ENCODE peak calls at places on chromosomes 13 and 19, in nine cellular contexts. K is AG08396; D is T-helper 2 cell treated with Interferon-gamma antibody and Interleukin-4, amounts not matched to agents 5 μg/mL and 100 μg/mL, for 36 hours; T is T-helper 22 cell; W is left colon; J is DMS153; M is pancreas; X is activated T-cell treated with anti-CD3 and anti-CD28 coated beads for 24 hours; A is COR-L47. Y is an unnamed sample.
A peak's percentile ranks its signal among the peaks of the same experiment; 100 is the strongest.

GRCh38 chr19:58170860-58171259 is 12.0 kb upstream of the ZNF274 start:
- DNase-seq in M (no peak), A (no peak), J (no peak), K (peak; percentile 39), X (no peak), W (no peak), D (no peak), T (no peak), Y (no peak)

GRCh38 chr19:48495391-48495790 is 16.2 kb downstream of the LMTK3 start:
- DNase-seq in M (no peak), X (no peak), J (no peak), D (no peak), T (no peak), K (no peak), A (no peak), W (no peak), Y (no peak)

GRCh38 chr13:49097374-49097773 is 121.7 kb downstream of the FNDC3A start:
- DNase-seq in W (no peak), X (no peak), K (no peak), A (no peak), T (no peak), M (no peak), J (peak; percentile 52), D (no peak), Y (no peak)

GRCh38 chr19:12090807-12091206 is 26.3 kb downstream of the ZNF844 start:
- DNase-seq in W (peak; percentile 30), X (peak; percentile 54), T (peak; percentile 8), A (peak; percentile 15), J (no peak), D (peak; percentile 36), K (peak; percentile 61), M (peak; percentile 60), Y (peak; percentile 66)

GRCh38 chr19:52453324-52454094 is at the start of gene ZNF578:
- DNase-seq in D (peak; percentile 24), K (peak; percentile 87), X (peak; percentile 59), J (no peak), W (peak; percentile 54), A (no peak), T (peak; percentile 14), M (peak; percentile 77), Y (peak; percentile 84)

GRCh38 chr13:64073203-64073602 is 2657.6 kb upstream of the PCDH20 start:
- DNase-seq in K (no peak), A (no peak), J (no peak), D (no peak), X (no peak), T (no peak), M (no peak), W (no peak), Y (no peak)

GRCh38 chr19:30670011-30670329 is 297.8 kb downstream of the ZNF536 start:
- DNase-seq in W (no peak), M (no peak), J (no peak), K (no peak), D (no peak), A (no peak), X (no peak), T (no peak), Y (no peak)

GRCh38 chr13:30375436-30375835 is 46.9 kb upstream of the UBE2L5 start:
- DNase-seq in K (no peak), T (no peak), A (no peak), M (no peak), X (no peak), D (no peak), J (no peak), W (no peak), Y (no peak)

GRCh38 chr13:52159159-52159982 is at the start of gene NEK3:
- DNase-seq in T (peak; percentile 22), X (peak; percentile 32), D (peak; percentile 52), K (peak; percentile 84), W (peak; percentile 76), M (peak; percentile 67), A (peak; percentile 49), J (peak; percentile 16), Y (peak; percentile 52)

GRCh38 chr19:6868341-6868740 is 19.0 kb upstream of the ADGRE1 start:
- DNase-seq in D (no peak), T (no peak), J (no peak), X (no peak), K (no peak), A (no peak), M (no peak), W (no peak), Y (no peak)

GRCh38 chr19:22519152-22519551 is 97.0 kb upstream of the ZNF98 start:
- DNase-seq in W (no peak), M (no peak), K (no peak), D (no peak), X (no peak), T (no peak), J (no peak), A (no peak), Y (no peak)

GRCh38 chr13:21040120-21040834 is 21.1 kb downstream of the LATS2 start:
- DNase-seq in A (no peak), W (no peak), K (no peak), D (no peak), J (no peak), M (no peak), T (no peak), X (no peak), Y (no peak)

GRCh38 chr13:44506719-44507118 is 69.4 kb downstream of the TSC22D1 start:
- DNase-seq in D (no peak), J (no peak), K (no peak), T (no peak), W (no peak), X (no peak), A (no peak), M (no peak), Y (no peak)

GRCh38 chr13:77480071-77480470 is 55.4 kb upstream of the SCEL start:
- DNase-seq in T (no peak), A (peak; percentile 37), J (no peak), X (no peak), K (no peak), W (no peak), D (no peak), M (no peak), Y (no peak)

GRCh38 chr13:40113644-40114304 is 458.3 kb downstream of the COG6 start:
- DNase-seq in M (no peak), X (no peak), W (no peak), A (no peak), D (no peak), K (no peak), T (no peak), J (no peak), Y (no peak)

GRCh38 chr13:41004875-41005693 is 14.0 kb downstream of the ELF1 start:
- DNase-seq in T (no peak), X (no peak), M (no peak), K (no peak), D (no peak), W (no peak), A (no peak), J (no peak), Y (no peak)

GRCh38 chr19:5130371-5131030 is 161.6 kb downstream of the KDM4B start:
- DNase-seq in X (peak; percentile 29), M (peak; percentile 65), J (no peak), W (no peak), K (no peak), A (no peak), D (no peak), T (peak; percentile 56), Y (no peak)

GRCh38 chr19:16161848-16162247 is 11.5 kb downstream of the CIB3 start:
- DNase-seq in M (no peak), A (no peak), D (peak; percentile 35), X (peak; percentile 11), T (no peak), K (no peak), J (no peak), W (no peak), Y (no peak)

GRCh38 chr19:8357007-8357521 is 6.9 kb upstream of the ANGPTL4 start:
- DNase-seq in M (no peak), A (no peak), W (no peak), D (no peak), T (no peak), K (no peak), X (no peak), J (no peak), Y (no peak)

GRCh38 chr13:45500492-45501174 is 35.9 kb downstream of the COG3 start:
- DNase-seq in T (no peak), X (no peak), J (no peak), M (no peak), K (peak; percentile 57), D (no peak), W (no peak), A (no peak), Y (peak; percentile 27)

GRCh38 chr19:18157465-18158063 is 4.6 kb downstream of the PIK3R2 start:
- DNase-seq in M (peak; percentile 27), J (peak; percentile 91), T (no peak), A (peak; percentile 94), D (no peak), X (no peak), K (no peak), W (no peak), Y (no peak)

GRCh38 chr13:48012668-48013067 is 11.6 kb upstream of the SUCLA2 start:
- DNase-seq in W (no peak), A (no peak), X (no peak), D (no peak), J (no peak), M (no peak), K (no peak), T (no peak), Y (no peak)

GRCh38 chr13:26880741-26881140 is 120.2 kb upstream of the GPR12 start:
- DNase-seq in J (no peak), X (no peak), M (no peak), T (no peak), D (no peak), W (no peak), A (no peak), K (no peak), Y (no peak)

GRCh38 chr13:113849546-113849945 is 14.3 kb downstream of the GAS6 start:
- DNase-seq in A (no peak), W (no peak), M (no peak), J (no peak), T (no peak), K (no peak), D (no peak), X (no peak), Y (no peak)

GRCh38 chr19:43634516-43634876 is 5.2 kb downstream of the CADM4 start:
- DNase-seq in K (no peak), X (no peak), W (no peak), J (no peak), T (no peak), D (no peak), M (no peak), A (no peak), Y (no peak)

GRCh38 chr19:18475762-18476331 is 37.9 kb upstream of the ISYNA1 start:
- DNase-seq in D (no peak), M (no peak), J (no peak), X (no peak), A (no peak), W (no peak), T (no peak), K (no peak), Y (no peak)

GRCh38 chr13:99414048-99414995 is 87.0 kb upstream of the TM9SF2 start:
- DNase-seq in J (no peak), T (no peak), M (no peak), K (no peak), X (no peak), W (no peak), D (no peak), A (no peak), Y (no peak)

GRCh38 chr19:1138121-1138520 is 34.3 kb downstream of the GPX4 start:
- DNase-seq in M (no peak), K (no peak), T (no peak), D (no peak), J (no peak), W (no peak), X (no peak), A (no peak), Y (no peak)

GRCh38 chr13:75831389-75831788 is 195.3 kb downstream of the LMO7 start:
- DNase-seq in T (no peak), K (no peak), W (no peak), D (no peak), M (no peak), J (no peak), X (no peak), A (no peak), Y (no peak)

Y was measured in HTR-8/SVneo.